ENCODE peak calls at places on chromosomes 6 and 20, in nine cellular contexts. E, H, N, R, D, P, F, G and L are unnamed samples. For H3K27me3 and H3K9me2, the result is how much of the 10 kb centered on the place peaks cover.

GRCh38 chr6:131681585-131681984 is 19.6 kb downstream of the OR2A4 start:
- DNase-seq in P (no peak), N (no peak), G (no peak), D (no peak), E (no peak), R (no peak), F (no peak), H (no peak), L (no peak)

GRCh38 chr6:169233181-169233580 is 20.5 kb downstream of the THBS2 start:
- DNase-seq in D (no peak), E (no peak), G (no peak), H (no peak), R (no peak), P (no peak), N (no peak), F (no peak), L (no peak)

GRCh38 chr20:41567615-41568014 is 50.6 kb downstream of the CHD6 start:
- DNase-seq in G (no peak), D (peak), N (no peak), R (no peak), F (no peak), H (no peak), P (no peak), E (no peak), L (no peak)

GRCh38 chr6:102944475-102944874 is 1551.0 kb downstream of the GRIK2 start:
- DNase-seq in H (no peak), R (no peak), N (no peak), E (no peak), D (no peak), G (no peak), P (no peak), F (no peak), L (no peak)

GRCh38 chr6:112298816-112299281 is 44.5 kb upstream of the LAMA4 start:
- DNase-seq in G (no peak), R (peak), N (peak), H (no peak), F (peak), P (peak), D (no peak), E (no peak), L (no peak)

GRCh38 chr6:36544228-36544627 is 3.1 kb downstream of the STK38 start:
- DNase-seq in P (peak), H (no peak), D (no peak), E (no peak), N (no peak), R (peak), F (no peak), G (no peak), L (no peak)

GRCh38 chr6:147417954-147418353 is 90.5 kb upstream of the SAMD5 start:
- DNase-seq in R (no peak), P (no peak), N (no peak), E (no peak), G (no peak), H (no peak), F (no peak), D (no peak), L (no peak)

GRCh38 chr6:16239798-16240123 is 1.4 kb downstream of the GMPR start:
- DNase-seq in G (no peak), D (no peak), F (no peak), E (peak), P (peak), R (no peak), H (no peak), N (peak), L (no peak)

GRCh38 chr6:71332012-71332411 is 43.4 kb downstream of the OGFRL1 start:
- DNase-seq in P (peak), N (no peak), G (no peak), D (no peak), H (no peak), F (no peak), E (no peak), R (no peak), L (no peak)

GRCh38 chr6:6781172-6781876 is 192.8 kb downstream of the LY86 start:
- DNase-seq in D (no peak), E (no peak), P (peak), F (peak), R (peak), N (peak), H (no peak), G (no peak), L (peak)

GRCh38 chr6:26392932-26393636 is 9.0 kb upstream of the BTN3A1 start:
- DNase-seq in E (no peak), N (no peak), H (no peak), G (peak), F (no peak), D (no peak), P (no peak), R (no peak), L (no peak)

GRCh38 chr6:101682937-101683336 is 289.4 kb downstream of the GRIK2 start:
- DNase-seq in D (no peak), H (no peak), N (no peak), P (no peak), G (no peak), R (no peak), F (no peak), E (no peak), L (no peak)

GRCh38 chr20:38165089-38165965 is at the start of gene TGM2:
- DNase-seq in D (peak), R (peak), E (peak), N (no peak), G (peak), P (peak), H (peak), F (peak), L (peak)

GRCh38 chr6:25768566-25768965 is 14.0 kb downstream of the SLC17A4 start:
- DNase-seq in R (no peak), E (no peak), G (no peak), N (no peak), H (no peak), P (no peak), D (no peak), F (no peak), L (no peak)

GRCh38 chr6:138420356-138420755 is 16.3 kb downstream of the HEBP2 start:
- DNase-seq in P (no peak), G (no peak), N (no peak), H (no peak), D (no peak), R (no peak), F (no peak), E (no peak), L (no peak)

GRCh38 chr6:105763866-105764265 is 322.3 kb upstream of the PRDM1 start:
- DNase-seq in R (no peak), G (no peak), P (no peak), D (no peak), E (no peak), N (no peak), H (no peak), F (no peak), L (no peak)

GRCh38 chr6:1351381-1352008 is 37.9 kb upstream of the FOXF2 start:
- DNase-seq in F (no peak), E (peak), G (no peak), D (no peak), H (no peak), R (no peak), N (no peak), P (no peak), L (no peak)

GRCh38 chr20:36210561-36210960 is 25.7 kb upstream of the AAR2 start:
- DNase-seq in G (no peak), R (no peak), E (no peak), P (no peak), F (no peak), N (no peak), H (no peak), D (no peak), L (no peak)

GRCh38 chr6:117706504-117706903 is 31.2 kb downstream of the NUS1 start:
- DNase-seq in E (no peak), R (no peak), N (no peak), D (no peak), G (no peak), P (no peak), F (no peak), H (no peak), L (no peak)

GRCh38 chr20:1893721-1894470 is 1.3 kb upstream of the SIRPA start:
- DNase-seq in F (no peak), P (peak), G (no peak), H (no peak), D (no peak), E (peak), N (peak), R (no peak), L (no peak)

GRCh38 chr6:159981591-159982245 is 12.8 kb downstream of the IGF2R start:
- DNase-seq in H (peak), N (no peak), D (peak), F (no peak), G (no peak), R (no peak), P (peak), E (no peak), L (no peak)

GRCh38 chr6:2988076-2988425 is 11.6 kb upstream of the NQO2 start:
- DNase-seq in G (no peak), D (no peak), H (no peak), N (no peak), E (no peak), R (no peak), F (no peak), P (no peak), L (no peak)

GRCh38 chr6:142945071-142945445 is at the start of gene HIVEP2:
- DNase-seq in E (peak), R (peak), P (peak), H (peak), G (peak), D (peak), F (peak), N (no peak), L (peak)

GRCh38 chr20:53623454-53624206 is 30.0 kb upstream of the ZNF217 start:
- DNase-seq in D (peak), R (peak), P (peak), E (peak), G (peak), F (peak), H (no peak), N (no peak), L (peak)

GRCh38 chr20:48198951-48199431 is 413.7 kb upstream of the SULF2 start:
- DNase-seq in E (no peak), F (no peak), H (no peak), N (no peak), R (peak), D (no peak), P (no peak), G (no peak), L (no peak)

GRCh38 chr6:164396071-164397047 is 913.0 kb downstream of the C6orf118 start:
- DNase-seq in H (no peak), R (no peak), E (no peak), N (no peak), D (peak), P (peak), F (no peak), G (no peak), L (no peak)

GRCh38 chr20:36334281-36335075 is 28.3 kb downstream of the DLGAP4 start:
- DNase-seq in E (no peak), H (no peak), R (no peak), P (no peak), D (no peak), N (no peak), G (no peak), F (no peak), L (no peak)

GRCh38 chr6:111745636-111746035 is 127.6 kb downstream of the FYN start:
- DNase-seq in E (no peak), P (no peak), N (no peak), R (no peak), G (no peak), F (no peak), D (no peak), H (no peak), L (no peak)

GRCh38 chr20:2578430-2579192 is 42.2 kb downstream of the TMC2 start:
- DNase-seq in R (no peak), F (no peak), D (no peak), E (no peak), N (no peak), G (no peak), H (peak), P (no peak), L (peak)

GRCh38 chr20:51624157-51624731 is 81.7 kb upstream of the NFATC2 start:
- DNase-seq in P (peak), R (peak), E (peak), N (peak), F (peak), G (peak), H (peak), D (peak), L (peak)

GRCh38 chr6:3965071-3965718 is 113.7 kb downstream of the FAM217A start:
- DNase-seq in G (no peak), R (peak), D (no peak), F (no peak), E (no peak), P (peak), H (no peak), N (no peak), L (no peak)

GRCh38 chr6:132365319-132365907 is 35.9 kb downstream of the MOXD1 start:
- DNase-seq in D (peak), P (no peak), E (peak), R (no peak), F (no peak), H (no peak), N (no peak), G (no peak), L (no peak)

GRCh38 chr20:39112196-39112743 is 150.1 kb downstream of the DHX35 start:
- DNase-seq in E (peak), N (peak), G (peak), H (peak), D (peak), R (peak), P (peak), F (peak), L (peak)

GRCh38 chr6:29531668-29532067 is 27.9 kb downstream of the UBD start:
- DNase-seq in G (no peak), N (no peak), P (peak), R (peak), H (no peak), D (no peak), F (no peak), E (no peak), L (no peak)

GRCh38 chr6:111888928-111889696 is 15.9 kb upstream of the FYN start:
- DNase-seq in F (no peak), H (no peak), P (peak), E (peak), N (no peak), D (no peak), R (no peak), G (peak), L (peak)

GRCh38 chr20:24994470-24995368 is 2.2 kb upstream of the APMAP start:
- DNase-seq in G (peak), D (peak), R (peak), F (peak), N (peak), P (peak), E (peak), H (peak), L (peak)

GRCh38 chr6:7218586-7218985 is 94.4 kb downstream of the SSR1 start:
- DNase-seq in F (no peak), D (no peak), E (no peak), P (no peak), H (no peak), N (no peak), R (no peak), G (no peak), L (no peak)

GRCh38 chr20:56249244-56249955 is 868 bp downstream of the MC3R start:
- DNase-seq in R (peak), N (peak), D (peak), P (peak), H (peak), E (peak), G (peak), F (peak), L (peak)
- H3K27me3 ChIP-seq in R (half or more), N (under half), D (under half), P (under half), H (under half), E (under half), G (under half), F (half or more), L (under half)

GRCh38 chr6:13472099-13472498 is 15.3 kb downstream of the GFOD1 start:
- DNase-seq in G (no peak), P (no peak), H (no peak), E (no peak), N (no peak), D (no peak), R (no peak), F (no peak), L (no peak)
- H3K9me2 ChIP-seq in G (under half), P (under half), H (under half), E (under half), N (under half), D (under half), R (under half), F (under half), L (under half)

DNA sequence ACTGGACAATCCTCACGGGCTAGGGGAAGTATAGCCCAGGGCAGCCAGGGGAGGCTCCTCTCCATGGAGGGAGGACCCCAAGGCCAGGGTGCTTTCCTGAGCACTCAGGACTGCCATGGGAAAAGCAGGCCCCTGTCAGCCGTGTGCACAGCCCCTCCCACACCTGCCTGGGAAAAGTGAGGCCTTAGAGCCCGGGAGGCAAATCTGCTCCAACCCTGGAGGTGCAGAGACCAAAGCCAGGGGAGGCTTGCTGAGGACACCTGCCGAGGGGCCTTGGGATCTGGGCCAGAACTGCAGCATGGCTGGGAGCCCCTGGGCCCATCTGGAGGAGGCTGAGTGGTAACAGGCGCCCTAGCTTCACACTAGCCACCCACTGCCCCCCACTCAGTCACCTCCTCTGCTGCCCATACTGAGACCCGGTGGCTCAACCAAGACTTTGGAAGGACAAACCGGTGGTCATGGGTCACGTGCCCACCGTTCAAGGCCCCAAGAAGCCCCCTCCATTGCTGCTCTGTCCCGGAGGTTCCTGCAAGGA is 55.2 kb downstream of the YTHDF1 start:
- DNase-seq in G (no peak), R (no peak), F (no peak), D (no peak), P (no peak), E (no peak), N (no peak), H (no peak), L (no peak)
- H3K27me3 ChIP-seq in G (under half), R (under half), F (half or more), D (half or more), P (under half), E (under half), N (under half), H (under half), L (under half)

DNA sequence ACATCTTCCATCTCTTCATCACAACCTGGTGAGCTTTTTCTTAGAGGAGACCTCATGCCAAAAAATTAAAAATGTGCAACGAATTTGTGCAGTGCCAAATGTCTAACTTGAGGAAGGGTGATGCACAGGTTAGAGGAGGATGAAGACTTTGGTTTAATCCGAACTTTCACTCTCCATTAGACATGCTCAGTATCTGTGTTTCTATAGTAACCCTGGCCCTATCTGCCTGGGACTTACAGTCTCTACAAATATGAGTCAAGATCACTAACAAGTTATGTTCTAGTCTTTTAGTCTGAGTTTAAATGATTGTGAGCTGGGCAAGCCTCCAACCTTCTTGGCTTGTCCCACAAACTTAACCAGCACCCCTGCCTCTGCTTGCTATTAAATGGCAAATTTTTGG is 377.0 kb downstream of the BMP2 start:
- DNase-seq in G (no peak), H (no peak), N (no peak), E (no peak), D (no peak), R (no peak), P (no peak), F (no peak), L (no peak)
- H3K9me2 ChIP-seq in G (under half), H (under half), N (under half), E (under half), D (under half), R (under half), P (under half), F (under half), L (under half)

GRCh38 chr6:28207244-28208179 is 17.6 kb upstream of the ZSCAN9 start:
- DNase-seq in E (peak), F (no peak), R (no peak), H (no peak), P (peak), N (no peak), D (peak), G (peak), L (peak)
- H3K27me3 ChIP-seq in E (half or more), F (under half), R (under half), H (under half), P (half or more), N (under half), D (under half), G (half or more), L (half or more)

DNA sequence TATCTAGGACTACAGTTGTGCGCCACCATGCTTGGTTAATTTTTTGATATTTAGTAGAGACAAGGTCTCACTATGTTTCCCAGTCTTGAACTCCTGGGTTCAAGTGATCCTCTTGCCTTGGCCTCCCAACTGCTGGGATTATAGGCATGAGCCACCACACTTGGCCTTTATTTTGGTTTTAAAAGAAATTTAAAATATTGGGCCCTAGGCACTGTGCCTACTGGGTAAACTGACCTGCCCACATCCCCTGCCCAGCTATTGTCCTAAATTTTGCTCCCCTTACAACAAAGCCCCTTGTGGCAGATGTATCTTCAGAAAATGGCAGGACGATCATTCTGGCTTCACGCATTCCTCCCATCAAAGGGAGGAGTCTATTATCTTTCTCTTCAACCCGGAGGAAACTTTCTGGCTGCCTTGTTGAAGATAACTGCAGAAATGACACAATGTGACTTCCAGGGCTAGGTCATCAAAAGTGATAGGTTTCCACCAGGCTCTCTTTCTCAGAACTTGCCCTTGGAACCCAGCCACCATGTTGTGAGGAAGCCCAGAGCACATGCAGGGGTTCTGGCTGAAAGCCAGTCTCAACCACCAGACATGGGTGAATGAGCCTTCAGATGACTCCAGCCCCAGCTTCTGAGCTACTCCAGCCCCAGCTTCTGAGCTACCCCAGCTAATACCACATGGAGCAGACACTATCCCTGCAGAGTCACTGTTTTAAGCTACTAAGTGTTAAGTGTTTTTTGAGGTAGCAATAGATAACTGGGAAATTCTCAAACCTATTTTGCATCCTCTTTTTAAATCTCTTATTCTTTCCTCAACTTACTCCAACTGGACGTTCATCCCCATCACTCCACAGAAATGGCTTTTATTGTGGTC is 4.6 kb upstream of the GUCA1B start:
- DNase-seq in H (peak), R (peak), P (peak), F (no peak), D (no peak), N (no peak), E (no peak), G (no peak), L (no peak)
- H3K9me2 ChIP-seq in H (under half), R (under half), P (under half), F (under half), D (under half), N (under half), E (under half), G (under half), L (under half)

DNA sequence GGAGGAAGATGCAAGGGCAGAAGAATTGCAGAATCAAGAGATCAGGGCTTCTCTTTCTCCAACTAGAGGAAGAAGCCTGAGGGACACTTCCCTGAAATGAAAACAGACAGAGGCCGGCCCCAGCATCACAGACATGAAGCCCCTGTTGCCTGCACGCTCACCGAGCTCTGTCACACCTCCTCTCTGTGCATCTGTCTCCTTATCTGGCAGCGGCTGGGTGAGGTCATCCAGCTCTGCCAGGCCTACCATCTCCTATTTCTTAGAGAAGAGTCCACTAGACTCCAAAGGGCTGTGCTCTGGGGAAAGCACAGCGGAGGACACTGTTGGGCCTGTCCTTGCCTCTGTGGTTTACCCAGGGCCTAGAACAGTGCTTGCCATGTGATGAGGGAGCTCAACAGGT is 71.9 kb upstream of the MLN start:
- DNase-seq in N (no peak), F (no peak), E (no peak), R (no peak), H (no peak), P (peak), D (no peak), G (peak), L (no peak)
- H3K27me3 ChIP-seq in N (under half), F (half or more), E (under half), R (half or more), H (under half), P (under half), D (under half), G (under half), L (under half)

GRCh38 chr20:34211591-34211990 is 29.6 kb upstream of the ASIP start:
- DNase-seq in N (no peak), H (no peak), P (no peak), F (no peak), G (no peak), D (no peak), E (no peak), R (no peak), L (no peak)
- H3K9me2 ChIP-seq in N (under half), H (under half), P (under half), F (under half), G (under half), D (under half), E (under half), R (under half), L (under half)